ENCODE peak calls at places on chromosomes 3 and 15, in six cellular contexts. X is fibroblast of lung, J is MM.1S, D is endothelial cell of umbilical vein, K is HepG2, E is GM23248. A is an unnamed sample.

GRCh38 chr3:141561426-141562034 is 74.7 kb downstream of the RASA2 start:
- DNase-seq in X (peak; percentile 86), J (peak; percentile 57), D (peak; percentile 85), K (peak; percentile 63), E (peak; percentile 67), A (peak; percentile 86)

GRCh38 chr15:94083467-94083991 is 147.8 kb upstream of the MCTP2 start:
- DNase-seq in X (peak; percentile 35), J (no peak), D (peak; percentile 30), K (no peak), E (peak; percentile 88), A (peak; percentile 45)

GRCh38 chr3:175477651-175478224 is 618.6 kb downstream of the NAALADL2 start:
- DNase-seq in X (no peak), J (no peak), D (no peak), K (no peak), E (no peak), A (no peak)

GRCh38 chr3:71210257-71211002 is 373.1 kb downstream of the FOXP1 start:
- DNase-seq in X (peak; percentile 90), J (no peak), D (no peak), K (peak; percentile 87), E (peak; percentile 84), A (no peak)

GRCh38 chr3:54733615-54734014 is 194.2 kb downstream of the LRTM1 start:
- DNase-seq in X (no peak), J (no peak), D (no peak), K (no peak), E (no peak), A (no peak)

GRCh38 chr15:93983501-93983900 is 247.9 kb upstream of the MCTP2 start:
- DNase-seq in X (no peak), J (no peak), D (no peak), K (no peak), E (no peak), A (no peak)

GRCh38 chr15:85112997-85113396 is 131.3 kb downstream of the PDE8A start:
- DNase-seq in X (no peak), J (no peak), D (no peak), K (no peak), E (no peak), A (no peak)

GRCh38 chr15:89642106-89642505 is 13.2 kb downstream of the KIF7 start:
- DNase-seq in X (no peak), J (no peak), D (no peak), K (no peak), E (no peak), A (no peak)

GRCh38 chr15:33926260-33926659 is 42.0 kb upstream of the CHRM5 start:
- DNase-seq in X (no peak), J (no peak), D (no peak), K (peak; percentile 6), E (no peak), A (no peak)

GRCh38 chr3:16200411-16200810 is 25.9 kb downstream of the GALNT15 start:
- DNase-seq in X (no peak), J (peak; percentile 13), D (no peak), K (no peak), E (peak; percentile 66), A (no peak)

GRCh38 chr3:40930131-40930538 is 269.2 kb upstream of the CTNNB1 start:
- DNase-seq in X (no peak), J (no peak), D (no peak), K (peak; percentile 64), E (no peak), A (no peak)

GRCh38 chr3:37892917-37893595 is 31.4 kb downstream of the CTDSPL start:
- DNase-seq in X (peak; percentile 53), J (no peak), D (peak; percentile 65), K (peak; percentile 85), E (peak; percentile 6), A (no peak)

GRCh38 chr3:143697975-143698374 is 150.3 kb downstream of the SLC9A9 start:
- DNase-seq in X (no peak), J (no peak), D (no peak), K (no peak), E (peak; percentile 6), A (no peak)

GRCh38 chr3:146161725-146162047 is 702 bp upstream of the PLOD2 start:
- DNase-seq in X (peak; percentile 77), J (no peak), D (peak; percentile 79), K (peak; percentile 50), E (peak; percentile 80), A (no peak)

GRCh38 chr15:31014608-31014925 is 23.1 kb upstream of the MTMR10 start:
- DNase-seq in X (no peak), J (no peak), D (no peak), K (no peak), E (no peak), A (no peak)

GRCh38 chr15:91611924-91612323 is 241.6 kb upstream of the SLCO3A1 start:
- DNase-seq in X (no peak), J (no peak), D (no peak), K (no peak), E (no peak), A (no peak)

GRCh38 chr3:176776622-176777021 is 420.7 kb downstream of the TBL1XR1 start:
- DNase-seq in X (no peak), J (no peak), D (no peak), K (no peak), E (no peak), A (no peak)

GRCh38 chr3:8441969-8442559 is 59.6 kb upstream of the LMCD1 start:
- DNase-seq in X (peak; percentile 79), J (no peak), D (peak; percentile 76), K (peak; percentile 60), E (peak; percentile 77), A (no peak)

GRCh38 chr3:100562224-100562857 is 47.1 kb upstream of the ADGRG7 start:
- DNase-seq in X (no peak), J (no peak), D (no peak), K (no peak), E (no peak), A (no peak)

GRCh38 chr3:152283492-152284381 is 15.0 kb downstream of the MBNL1 start:
- DNase-seq in X (no peak), J (no peak), D (no peak), K (no peak), E (no peak), A (no peak)

GRCh38 chr15:99955181-99955525 is 221.9 kb upstream of the LYSMD4 start:
- DNase-seq in X (no peak), J (no peak), D (no peak), K (no peak), E (no peak), A (no peak)

GRCh38 chr3:28699283-28699682 is 350.7 kb upstream of the AZI2 start:
- DNase-seq in X (no peak), J (peak; percentile 71), D (no peak), K (no peak), E (peak; percentile 4), A (no peak)

GRCh38 chr3:172135766-172136729 is 96.7 kb downstream of the FNDC3B start:
- DNase-seq in X (peak; percentile 66), J (no peak), D (peak; percentile 45), K (no peak), E (peak; percentile 93), A (no peak)

GRCh38 chr3:138911621-138912020 is 35.3 kb downstream of the FOXL2 start:
- DNase-seq in X (no peak), J (no peak), D (no peak), K (no peak), E (no peak), A (no peak)

GRCh38 chr3:138912237-138912636 is 34.7 kb downstream of the FOXL2 start:
- DNase-seq in X (peak; percentile 20), J (no peak), D (no peak), K (no peak), E (no peak), A (no peak)

GRCh38 chr3:138907541-138907940 is 39.4 kb downstream of the FOXL2 start:
- DNase-seq in X (no peak), J (no peak), D (no peak), K (no peak), E (no peak), A (no peak)

GRCh38 chr3:138908815-138909214 is 38.1 kb downstream of the FOXL2 start:
- DNase-seq in X (no peak), J (no peak), D (no peak), K (no peak), E (no peak), A (no peak)

DNA sequence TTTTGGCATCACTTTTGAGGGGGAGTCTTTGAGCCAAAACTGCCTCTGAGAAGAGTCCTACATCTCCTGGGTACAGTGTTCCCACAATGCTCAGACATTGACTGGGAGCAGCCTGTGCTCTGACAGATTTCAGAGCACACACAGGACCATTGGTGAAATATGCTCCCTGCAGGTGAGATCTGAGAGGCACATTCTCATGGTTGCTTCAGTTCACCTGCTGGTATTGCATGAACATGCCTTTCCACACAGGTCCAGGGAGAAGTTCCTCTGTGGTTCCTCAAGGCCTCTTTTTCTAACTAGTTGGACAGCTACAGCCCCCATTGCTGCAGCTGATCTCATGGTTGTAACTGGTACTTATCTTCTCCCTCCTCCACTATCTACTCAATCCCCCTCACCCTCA is 37.0 kb downstream of the FOXL2 start:
- DNase-seq in X (no peak), J (no peak), D (no peak), K (peak; percentile 23), E (no peak), A (no peak)
- H3K27ac ChIP-seq in X (no peak overlapping the region), J (no peak overlapping the region), D (no peak overlapping the region), K (no peak overlapping the region), E (no peak overlapping the region), A (no peak overlapping the region)

GRCh38 chr3:190862209-190863118 is at the start of gene GMNC:
- DNase-seq in X (peak; percentile 62), J (peak; percentile 93), D (peak; percentile 66), K (peak; percentile 38), E (peak; percentile 88), A (no peak)
- TF ChIP-seq EZH2 in X (no peak), J (no peak), D (no peak), K (no peak), E (no peak), A (no peak)

DNA sequence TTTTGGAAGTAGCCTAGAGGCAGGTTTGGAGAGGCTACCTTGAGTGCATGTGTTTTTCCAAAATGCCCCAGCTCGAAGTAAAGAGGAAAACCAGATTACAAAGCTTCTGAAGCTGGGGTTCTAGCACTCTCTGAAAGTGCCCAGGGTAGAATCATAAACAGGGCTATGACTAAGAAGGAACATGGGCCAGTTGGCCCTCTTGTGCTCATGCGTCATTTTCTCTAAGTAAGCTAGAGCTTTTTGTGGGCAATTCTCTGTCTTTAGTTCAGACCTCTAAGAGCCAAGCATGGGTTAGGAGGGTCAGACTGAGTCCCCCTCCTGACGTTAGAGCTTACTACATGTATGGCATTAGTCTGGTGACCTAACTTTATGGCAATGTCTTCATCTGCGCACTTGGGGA is 129.5 kb upstream of the UMPS start:
- DNase-seq in X (no peak), J (no peak), D (no peak), K (no peak), E (no peak), A (no peak)
- H3K27ac ChIP-seq in X (no peak overlapping the region), J (no peak overlapping the region), D (no peak overlapping the region), K (no peak overlapping the region), E (no peak overlapping the region), A (no peak overlapping the region)

DNA sequence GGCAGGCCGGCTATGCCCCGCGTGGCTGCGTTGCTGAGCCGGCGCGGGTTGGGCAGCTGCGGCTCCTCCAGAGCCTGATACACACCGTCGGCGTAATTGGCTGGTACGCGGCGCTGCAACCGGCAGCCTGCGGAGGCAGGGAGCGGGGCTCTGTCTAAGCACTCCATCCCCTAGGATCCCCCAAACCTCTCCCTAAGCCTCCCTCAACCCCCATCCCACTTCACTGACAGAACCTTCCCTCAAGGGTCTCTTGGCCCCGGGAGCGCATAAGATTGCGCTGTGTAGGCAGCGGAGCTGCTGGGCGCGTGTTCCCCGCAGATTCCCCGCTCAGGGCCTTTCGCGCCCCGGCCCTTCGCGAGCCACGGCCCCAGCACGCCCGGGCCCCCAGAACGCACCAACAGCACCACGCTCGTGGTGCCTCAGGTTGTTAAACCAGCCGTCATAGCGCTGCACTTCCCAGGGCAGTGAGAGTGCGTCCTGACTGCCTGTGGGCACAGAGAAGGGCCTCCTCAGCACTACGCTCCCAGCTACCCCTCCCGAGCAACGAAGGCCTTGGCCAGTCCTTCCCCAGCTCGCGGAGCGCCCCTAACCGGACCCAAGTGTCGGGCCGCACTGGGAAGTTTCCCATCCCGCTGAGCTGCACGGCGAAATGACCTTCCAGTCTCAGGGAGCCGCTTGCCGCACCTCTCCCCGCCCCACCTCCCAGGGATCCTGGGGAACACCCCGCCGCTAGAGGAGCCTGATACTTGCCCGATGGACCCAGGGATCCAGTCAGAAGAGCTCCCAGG is 1.2 kb downstream of the DUOX2 start:
- DNase-seq in X (no peak), J (no peak), D (no peak), K (no peak), E (peak; percentile 38), A (no peak)
- TF ChIP-seq EZH2 in X (peak; percentile 34), J (no peak), D (peak; percentile 96), K (peak; percentile 33), E (peak; percentile 53), A (no peak)